ENCODE peak calls at places on chromosomes 11 and 22, in seven cellular contexts. L is adrenal gland; B is SJCRH30; S is IMR-90; Q is H9; Y is CD8-positive, alpha-beta memory T cell; H is trophoblast cell. X is an unnamed sample.

GRCh38 chr11:15707971-15708370 is 593.2 kb downstream of the INSC start:
- DNase-seq in L (peak), B (peak), S (peak), Q (peak), Y (no peak), H (no peak), X (no peak)

GRCh38 chr11:47345890-47346563 is 6.5 kb downstream of the MYBPC3 start:
- DNase-seq in L (no peak), B (no peak), S (no peak), Q (no peak), Y (no peak), H (no peak), X (no peak)

GRCh38 chr22:20455709-20456063 is 18.1 kb upstream of the SCARF2 start:
- DNase-seq in L (no peak), B (no peak), S (peak), Q (no peak), Y (no peak), H (no peak), X (no peak)

GRCh38 chr22:31969789-31970489 is 25.6 kb downstream of the YWHAH start:
- DNase-seq in L (peak), B (peak), S (peak), Q (peak), Y (peak), H (peak), X (peak)

GRCh38 chr11:118401880-118402590 is 629 bp downstream of the ATP5MG start:
- DNase-seq in L (no peak), B (no peak), S (peak), Q (no peak), Y (no peak), H (peak), X (no peak)

GRCh38 chr11:116379185-116379828 is 393.5 kb downstream of the BUD13 start:
- DNase-seq in L (no peak), B (peak), S (peak), Q (peak), Y (no peak), H (peak), X (no peak)

GRCh38 chr11:96267490-96268010 is 75.4 kb downstream of the MAML2 start:
- DNase-seq in L (no peak), B (no peak), S (peak), Q (no peak), Y (no peak), H (no peak), X (no peak)

GRCh38 chr22:39091136-39092081 is 5.6 kb upstream of the APOBEC3H start:
- DNase-seq in L (no peak), B (no peak), S (no peak), Q (no peak), Y (peak), H (no peak), X (no peak)

GRCh38 chr11:85809881-85810280 is 1.1 kb downstream of the SYTL2 start:
- DNase-seq in L (peak), B (peak), S (no peak), Q (peak), Y (peak), H (peak), X (no peak)

GRCh38 chr11:116885951-116886629 is 48.7 kb upstream of the APOA1 start:
- DNase-seq in L (no peak), B (no peak), S (peak), Q (no peak), Y (no peak), H (no peak), X (no peak)

GRCh38 chr11:8017071-8017470 is 29.9 kb downstream of the EIF3F start:
- DNase-seq in L (no peak), B (no peak), S (no peak), Q (peak), Y (no peak), H (no peak), X (no peak)

GRCh38 chr11:29119691-29120328 is 897.0 kb downstream of the KCNA4 start:
- DNase-seq in L (no peak), B (peak), S (peak), Q (no peak), Y (no peak), H (no peak), X (no peak)

GRCh38 chr11:65642014-65642671 is 4.2 kb downstream of the SIPA1 start:
- DNase-seq in L (no peak), B (no peak), S (no peak), Q (peak), Y (no peak), H (no peak), X (no peak)

GRCh38 chr11:72232260-72233055 is 7.9 kb downstream of the INPPL1 start:
- DNase-seq in L (no peak), B (no peak), S (no peak), Q (no peak), Y (no peak), H (no peak), X (no peak)
- H3K27ac ChIP-seq in L (no peak), B (no peak), S (no peak), Q (no peak), Y (no peak), H (no peak), X (no peak)

DNA sequence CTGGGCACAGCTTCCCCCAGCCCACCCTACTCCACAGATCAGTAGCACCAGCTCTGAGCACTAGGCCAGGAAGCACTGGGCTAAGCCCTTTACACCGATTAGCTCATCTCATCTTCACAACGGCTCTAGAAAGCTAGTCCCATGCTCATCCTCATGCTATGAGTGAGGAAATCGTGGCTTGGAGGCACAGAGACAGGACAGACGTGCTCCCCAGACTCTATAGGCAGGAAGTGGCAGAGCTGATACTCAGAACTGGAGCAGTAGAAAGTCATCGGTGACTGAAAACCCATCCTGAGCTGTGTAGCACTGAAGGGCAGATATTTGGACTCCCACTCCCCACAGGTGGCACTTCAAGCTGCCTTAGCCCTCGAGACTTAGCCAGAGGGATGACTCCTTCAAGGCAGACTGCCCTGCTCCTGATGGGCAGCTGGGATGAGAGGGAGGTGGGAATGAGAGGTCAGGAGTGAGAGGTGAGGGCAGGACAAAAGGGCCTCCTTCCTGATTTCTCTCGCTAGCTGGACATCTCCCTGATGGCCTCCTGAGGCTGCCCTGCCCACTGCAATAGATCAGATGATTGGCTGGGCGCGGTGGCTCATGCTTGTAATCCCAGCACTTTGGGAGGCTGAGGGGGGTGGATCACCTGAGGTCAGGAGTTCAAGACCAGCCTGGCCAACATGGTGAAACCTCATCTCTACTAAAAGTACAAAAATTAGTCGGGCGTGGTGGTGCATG is 9.7 kb downstream of the CD5 start:
- DNase-seq in L (no peak), B (no peak), S (no peak), Q (no peak), Y (peak), H (no peak), X (no peak)
- H3K27ac ChIP-seq in L (no peak), B (no peak), S (no peak), Q (no peak), Y (peak), H (no peak), X (no peak)

GRCh38 chr11:70018816-70019215 is 59.3 kb upstream of the ANO1 start:
- DNase-seq in L (no peak), B (no peak), S (no peak), Q (no peak), Y (no peak), H (no peak), X (no peak)

GRCh38 chr11:70021586-70021985 is 56.5 kb upstream of the ANO1 start:
- DNase-seq in L (no peak), B (no peak), S (no peak), Q (peak), Y (no peak), H (no peak), X (no peak)

GRCh38 chr11:70020336-70021214 is 57.5 kb upstream of the ANO1 start:
- DNase-seq in L (no peak), B (no peak), S (peak), Q (no peak), Y (no peak), H (peak), X (no peak)

GRCh38 chr11:70016666-70017347 is 61.3 kb upstream of the ANO1 start:
- DNase-seq in L (no peak), B (no peak), S (peak), Q (no peak), Y (no peak), H (no peak), X (no peak)

DNA sequence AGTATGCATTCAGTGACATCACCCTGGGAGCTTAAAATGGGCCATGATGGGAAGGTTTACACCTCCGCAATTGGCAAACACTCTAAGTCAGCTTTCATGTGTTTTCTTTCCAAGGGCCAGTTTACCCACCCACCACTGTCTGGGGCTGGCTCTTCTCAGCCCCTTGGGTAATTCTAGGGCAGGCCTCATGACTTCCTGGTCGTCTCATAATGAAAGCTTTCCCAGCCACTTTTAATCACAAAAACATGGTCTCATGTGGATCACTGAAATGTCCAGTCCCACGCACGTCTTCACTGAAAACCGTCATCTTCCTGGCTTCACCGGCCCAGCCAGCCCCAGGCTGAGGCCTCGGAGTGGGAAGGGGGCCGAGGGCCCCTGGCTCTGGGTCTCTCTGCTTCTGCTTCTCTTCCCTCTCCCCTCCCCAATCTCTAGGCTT is 58.5 kb upstream of the ANO1 start:
- DNase-seq in L (no peak), B (no peak), S (peak), Q (peak), Y (no peak), H (no peak), X (no peak)
- H3K27ac ChIP-seq in L (no peak), B (no peak), S (no peak), Q (no peak), Y (no peak), H (no peak), X (no peak)

GRCh38 chr22:28812491-28812890 is 12.1 kb upstream of the XBP1 start:
- DNase-seq in L (no peak), B (no peak), S (no peak), Q (no peak), Y (no peak), H (no peak), X (no peak)
- H3K27ac ChIP-seq in L (peak), B (no peak), S (no peak), Q (no peak), Y (no peak), H (no peak), X (no peak)

DNA sequence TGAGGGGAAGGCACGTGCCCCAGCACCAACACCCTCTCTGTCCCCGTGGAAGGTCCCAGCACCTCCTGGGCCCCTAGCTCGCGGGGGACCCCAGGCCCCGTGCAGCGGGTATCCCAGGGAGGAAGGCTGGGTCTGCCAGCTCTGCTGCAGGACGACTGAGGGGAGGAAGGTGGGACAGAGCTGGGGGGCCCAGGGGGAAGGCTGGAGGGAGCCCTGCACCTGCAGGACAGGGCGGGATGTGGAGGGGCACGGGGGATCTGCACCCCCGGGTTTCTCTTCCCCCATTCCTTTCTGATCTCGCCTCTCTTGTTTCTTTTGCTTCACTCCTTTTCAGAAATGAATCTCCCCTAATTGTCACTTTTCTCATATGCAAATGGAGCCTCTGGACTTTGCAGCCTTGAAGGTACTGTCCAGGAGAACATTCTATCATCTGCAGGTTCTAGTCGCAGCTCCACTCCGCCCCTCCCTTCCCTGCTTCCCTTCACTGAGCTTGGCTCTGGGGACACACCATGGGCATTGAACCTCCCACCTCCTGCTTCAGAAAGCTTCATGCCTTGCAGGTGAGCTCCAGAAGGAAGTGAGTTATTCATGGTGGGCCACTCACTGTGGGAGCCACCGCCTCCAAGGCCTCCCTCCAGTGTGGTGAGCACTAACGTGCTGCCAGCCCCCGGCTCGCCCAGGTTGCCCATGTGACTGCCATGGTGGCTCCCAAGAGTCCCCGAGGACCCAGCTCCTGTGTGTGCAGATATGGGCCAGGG is 111.0 kb downstream of the ST3GAL4 start:
- DNase-seq in L (no peak), B (no peak), S (no peak), Q (no peak), Y (no peak), H (no peak), X (no peak)
- H3K27ac ChIP-seq in L (no peak), B (no peak), S (no peak), Q (no peak), Y (no peak), H (no peak), X (no peak)

DNA sequence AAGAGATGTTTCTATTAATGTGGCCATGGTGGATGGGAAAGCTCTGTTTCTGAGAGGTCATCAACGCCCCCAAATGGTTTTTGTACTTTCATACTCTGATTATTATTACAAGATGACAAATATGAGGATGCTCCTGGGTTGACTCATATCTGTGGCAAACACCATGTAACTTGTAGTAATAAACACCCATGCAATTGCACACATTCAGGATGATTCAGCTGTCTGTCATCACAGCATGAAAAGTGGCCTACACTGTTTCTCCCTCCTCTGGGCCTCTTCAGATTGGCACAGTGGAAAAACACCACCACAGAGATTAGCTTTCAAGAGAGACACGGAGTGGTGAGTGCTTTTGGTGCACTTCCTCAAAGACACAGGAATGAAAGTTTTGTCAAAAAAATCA is 85.4 kb downstream of the MTNR1B start:
- DNase-seq in L (peak), B (no peak), S (peak), Q (no peak), Y (no peak), H (peak), X (no peak)
- H3K27ac ChIP-seq in L (no peak), B (no peak), S (peak), Q (no peak), Y (no peak), H (no peak), X (no peak)

GRCh38 chr11:110076388-110076965 is 16.7 kb upstream of the ZC3H12C start:
- DNase-seq in L (no peak), B (no peak), S (no peak), Q (peak), Y (no peak), H (peak), X (no peak)
- H3K27ac ChIP-seq in L (no peak), B (no peak), S (no peak), Q (no peak), Y (no peak), H (peak), X (no peak)

GRCh38 chr22:17431179-17431578 is 61.9 kb downstream of the CECR2 start:
- DNase-seq in L (no peak), B (no peak), S (no peak), Q (no peak), Y (no peak), H (no peak), X (no peak)

GRCh38 chr22:17434856-17435255 is 65.6 kb downstream of the CECR2 start:
- DNase-seq in L (no peak), B (no peak), S (no peak), Q (no peak), Y (no peak), H (no peak), X (no peak)

GRCh38 chr22:17436382-17436951 is 67.2 kb downstream of the CECR2 start:
- DNase-seq in L (no peak), B (no peak), S (no peak), Q (no peak), Y (no peak), H (no peak), X (no peak)

GRCh38 chr22:17436981-17437410 is 67.7 kb downstream of the CECR2 start:
- DNase-seq in L (no peak), B (peak), S (no peak), Q (peak), Y (no peak), H (no peak), X (peak)

DNA sequence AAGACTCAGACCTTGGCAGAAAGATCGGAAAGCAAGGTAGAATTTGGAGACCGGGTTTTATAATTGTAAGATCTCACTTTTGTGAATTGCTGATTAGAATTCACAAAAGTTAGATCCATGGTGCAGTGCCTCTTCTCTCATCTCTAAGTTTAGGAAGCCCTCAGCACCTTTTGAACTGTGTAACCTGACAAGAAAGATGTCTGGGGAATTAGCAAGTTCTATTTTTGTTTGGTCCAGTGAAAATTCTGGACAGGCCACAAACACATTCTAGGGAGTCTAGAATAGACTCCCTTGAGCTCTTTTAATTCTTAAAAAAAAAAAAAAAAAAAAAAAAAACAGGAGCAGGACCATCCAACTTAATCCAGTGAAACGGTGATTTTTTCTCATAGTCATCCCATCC is 66.1 kb downstream of the CECR2 start:
- DNase-seq in L (no peak), B (no peak), S (no peak), Q (no peak), Y (no peak), H (no peak), X (no peak)
- H3K27ac ChIP-seq in L (no peak), B (no peak), S (no peak), Q (no peak), Y (no peak), H (peak), X (no peak)

DNA sequence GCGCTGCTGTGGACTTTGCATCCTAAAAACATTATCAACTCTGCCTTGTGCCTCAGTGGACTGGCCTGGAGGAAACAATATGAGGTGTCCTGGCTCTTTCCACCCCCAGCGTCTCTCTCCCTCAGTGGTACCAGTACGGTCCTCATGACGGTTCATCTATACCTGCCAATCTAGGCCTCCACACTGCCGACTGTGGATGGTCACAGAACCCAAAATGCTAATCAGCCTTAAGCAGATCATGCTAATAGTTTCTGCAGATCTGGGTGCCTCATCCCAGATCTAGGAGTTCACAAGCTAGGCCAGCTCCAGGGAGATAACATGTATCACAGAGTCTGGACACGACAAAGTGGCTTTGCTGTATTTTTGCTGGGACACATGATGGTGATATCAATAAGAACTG is 41.8 kb upstream of the PRAME start:
- DNase-seq in L (no peak), B (no peak), S (no peak), Q (no peak), Y (no peak), H (no peak), X (no peak)
- H3K27ac ChIP-seq in L (no peak), B (no peak), S (no peak), Q (no peak), Y (no peak), H (no peak), X (no peak)

GRCh38 chr11:72712876-72713275 is 38.7 kb upstream of the PDE2A start:
- DNase-seq in L (no peak), B (no peak), S (no peak), Q (no peak), Y (no peak), H (no peak), X (no peak)

GRCh38 chr11:72711141-72711540 is 36.9 kb upstream of the PDE2A start:
- DNase-seq in L (no peak), B (no peak), S (no peak), Q (no peak), Y (no peak), H (no peak), X (no peak)

GRCh38 chr11:72709478-72710238 is 35.4 kb upstream of the PDE2A start:
- DNase-seq in L (no peak), B (no peak), S (no peak), Q (no peak), Y (no peak), H (no peak), X (no peak)

GRCh38 chr11:72710278-72710677 is 36.1 kb upstream of the PDE2A start:
- DNase-seq in L (no peak), B (no peak), S (no peak), Q (no peak), Y (no peak), H (no peak), X (no peak)

GRCh38 chr11:72712168-72712721 is 38.0 kb upstream of the PDE2A start:
- DNase-seq in L (peak), B (no peak), S (no peak), Q (no peak), Y (no peak), H (peak), X (peak)
- H3K27ac ChIP-seq in L (peak), B (no peak), S (no peak), Q (no peak), Y (no peak), H (peak), X (peak)